ENCODE peak calls at places on chromosomes 4 and X, in ten cellular contexts. F is endothelial cell; K is stromal cell of bone marrow; Z is activated T-helper 1 cell treated with anti-CD3 and anti-CD28 coated beads, Interleukin-2, amount 50 U/mL, for 16 hours; O is fibroblast of lung; N is NCI-H1092; V is tibial nerve; W is stimulated activated CD4-positive, alpha-beta T cell treated with anti-CD3 and anti-CD28 coated beads, Interleukin-1b, Interleukin-23, amount 100 ng/mL, for 24 hours; U is Caki2; E is pancreas. R is an unnamed sample.

GRCh38 chr4:82753238-82753637 is 45.4 kb downstream of the SCD5 start:
- DNase-seq in F (no peak), E (peak), U (no peak), Z (no peak), O (no peak), V (no peak), N (no peak), K (no peak), W (no peak), R (no peak)

GRCh38 chrX:105882581-105883275 is 60.4 kb downstream of the NRK start:
- DNase-seq in O (peak), Z (no peak), U (no peak), K (no peak), W (no peak), N (peak), F (no peak), V (no peak), E (no peak), R (no peak)

GRCh38 chrX:121106484-121107235 is 59.2 kb downstream of the GLUD2 start:
- DNase-seq in N (no peak), K (no peak), W (no peak), O (no peak), Z (no peak), F (no peak), E (no peak), U (no peak), V (no peak), R (no peak)

GRCh38 chr4:157265281-157265680 is 44.8 kb downstream of the GRIA2 start:
- DNase-seq in E (no peak), V (no peak), Z (no peak), N (no peak), W (no peak), U (no peak), K (no peak), F (no peak), O (peak), R (no peak)

GRCh38 chr4:99087887-99088484 is 602 bp downstream of the ADH5 start:
- DNase-seq in Z (no peak), K (peak), F (no peak), O (peak), U (peak), N (no peak), W (no peak), V (peak), E (peak), R (peak)

GRCh38 chr4:78222575-78223186 is 165.6 kb downstream of the FRAS1 start:
- DNase-seq in K (no peak), Z (no peak), E (no peak), W (no peak), O (no peak), N (peak), F (no peak), U (no peak), V (no peak), R (no peak)

GRCh38 chr4:163448541-163449203 is 24.9 kb downstream of the TKTL2 start:
- DNase-seq in V (no peak), U (peak), E (no peak), W (no peak), O (peak), N (no peak), Z (no peak), F (no peak), K (no peak), R (peak)

GRCh38 chrX:17706676-17707075 is 30.6 kb upstream of the SCML1 start:
- DNase-seq in Z (no peak), F (no peak), E (no peak), W (no peak), V (no peak), K (peak), O (peak), N (no peak), U (peak), R (peak)

GRCh38 chr4:56764775-56765174 is 56.7 kb downstream of the SPINK2 start:
- DNase-seq in U (no peak), E (no peak), Z (no peak), F (no peak), N (no peak), W (no peak), O (peak), K (no peak), V (no peak), R (no peak)

GRCh38 chrX:39705299-39705698 is 392.5 kb downstream of the BCOR start:
- DNase-seq in K (peak), U (peak), F (no peak), E (peak), V (peak), O (peak), W (no peak), N (peak), Z (no peak), R (peak)

GRCh38 chrX:131723646-131724045 is 179.8 kb downstream of the OR13H1 start:
- DNase-seq in N (no peak), O (no peak), K (no peak), V (no peak), Z (no peak), F (no peak), W (no peak), U (no peak), E (no peak), R (no peak)

GRCh38 chr4:105451346-105451745 is 22.5 kb downstream of the PPA2 start:
- DNase-seq in V (no peak), K (no peak), F (no peak), U (no peak), N (peak), W (no peak), O (no peak), E (no peak), Z (no peak), R (no peak)

GRCh38 chr4:86891785-86892638 is at the start of gene C4orf36:
- DNase-seq in Z (no peak), V (peak), U (peak), E (peak), F (peak), O (peak), K (no peak), N (peak), W (peak), R (peak)

GRCh38 chrX:24069877-24070276 is 15.1 kb downstream of the EIF2S3 start:
- DNase-seq in U (no peak), N (no peak), V (no peak), W (no peak), O (no peak), K (no peak), E (no peak), F (no peak), Z (no peak), R (no peak)

GRCh38 chrX:129925305-129926092 is 19.5 kb downstream of the UTP14A start:
- DNase-seq in F (peak), W (peak), K (peak), U (peak), E (peak), N (peak), Z (peak), V (peak), O (peak), R (peak)

GRCh38 chr4:148349153-148349552 is 93.1 kb downstream of the NR3C2 start:
- DNase-seq in F (no peak), E (no peak), W (no peak), O (no peak), K (no peak), Z (no peak), V (no peak), U (no peak), N (no peak), R (no peak)

GRCh38 chr4:4746444-4746843 is 113.0 kb upstream of the MSX1 start:
- DNase-seq in N (no peak), F (no peak), W (no peak), E (no peak), K (no peak), U (no peak), Z (no peak), V (no peak), O (no peak), R (no peak)

R was measured in ACHN.